ENCODE peak calls at places on chromosome 7, in nine cellular contexts. S is fibroblast of mammary gland, F is prostate gland, G is cardiac muscle cell, T is heart right ventricle, X is AG10803, O is ovary, W is fibroblast of the aortic adventitia, B is IMR-90. I is an unnamed sample.

GRCh38 chr7:121313793-121314676 is 14.8 kb upstream of the WNT16 start:
- DNase-seq in G (peak), T (no peak), W (peak), X (peak), S (peak), O (no peak), F (no peak), B (no peak), I (no peak)

GRCh38 chr7:88243345-88243909 is 23.6 kb upstream of the SRI start:
- DNase-seq in O (no peak), X (peak), S (peak), G (peak), T (no peak), F (peak), B (peak), W (peak), I (peak)

GRCh38 chr7:135845415-135846075 is 96.9 kb upstream of the FAM180A start:
- DNase-seq in W (no peak), B (no peak), X (peak), F (no peak), S (no peak), T (no peak), O (no peak), G (no peak), I (peak)

GRCh38 chr7:54987772-54988171 is 31.0 kb upstream of the EGFR start:
- DNase-seq in W (no peak), T (no peak), G (no peak), B (no peak), O (no peak), F (no peak), X (no peak), S (no peak), I (no peak)

GRCh38 chr7:144723311-144723710 is 112.5 kb downstream of the TPK1 start:
- DNase-seq in S (no peak), X (no peak), W (no peak), B (no peak), G (no peak), F (no peak), O (no peak), T (no peak), I (no peak)

GRCh38 chr7:29955075-29955792 is 34.4 kb downstream of the SCRN1 start:
- DNase-seq in B (no peak), W (no peak), T (no peak), G (no peak), X (no peak), S (no peak), O (no peak), F (no peak), I (no peak)

GRCh38 chr7:92586403-92586802 is 3.8 kb downstream of the FAM133B start:
- DNase-seq in S (peak), W (peak), G (peak), F (no peak), B (peak), X (peak), O (no peak), T (no peak), I (peak)

GRCh38 chr7:94087664-94088352 is 83.7 kb upstream of the BET1 start:
- DNase-seq in W (peak), X (peak), O (peak), S (peak), B (peak), F (peak), G (peak), T (no peak), I (peak)

GRCh38 chr7:110084177-110084807 is 1006.6 kb upstream of the LRRN3 start:
- DNase-seq in W (no peak), T (no peak), S (no peak), O (no peak), X (no peak), G (no peak), F (no peak), B (peak), I (no peak)

GRCh38 chr7:127870231-127870907 is 160.9 kb downstream of the LRRC4 start:
- DNase-seq in G (no peak), B (no peak), O (no peak), F (no peak), X (no peak), T (no peak), W (no peak), S (no peak), I (peak)

GRCh38 chr7:105990726-105991465 is 27.8 kb downstream of the CDHR3 start:
- DNase-seq in X (peak), B (no peak), F (no peak), S (peak), G (peak), W (peak), O (peak), T (no peak), I (no peak)

GRCh38 chr7:131105803-131106680 is 221.6 kb upstream of the MKLN1 start:
- DNase-seq in F (peak), S (peak), O (peak), T (peak), X (peak), W (peak), G (peak), B (peak), I (peak)

GRCh38 chr7:73342645-73343044 is 14.7 kb downstream of the FKBP6 start:
- DNase-seq in O (no peak), B (peak), F (no peak), S (peak), W (peak), G (peak), T (no peak), X (peak), I (peak)

GRCh38 chr7:69861233-69861632 is 263.0 kb downstream of the AUTS2 start:
- DNase-seq in T (no peak), G (no peak), B (no peak), X (no peak), S (no peak), O (no peak), F (peak), W (no peak), I (no peak)

GRCh38 chr7:89049043-89049442 is 253.5 kb upstream of the TEX47 start:
- DNase-seq in W (no peak), S (no peak), X (no peak), O (no peak), T (no peak), F (no peak), G (no peak), B (no peak), I (no peak)

GRCh38 chr7:42883950-42884349 is 27.9 kb downstream of the C7orf25 start:
- DNase-seq in W (no peak), G (peak), T (peak), X (no peak), O (no peak), F (peak), B (peak), S (peak), I (peak)

GRCh38 chr7:48173983-48174382 is 2.7 kb downstream of the ABCA13 start:
- DNase-seq in T (no peak), G (no peak), X (peak), W (peak), O (no peak), S (peak), F (no peak), B (peak), I (peak)

GRCh38 chr7:81268551-81268950 is 349.7 kb upstream of the SEMA3C start:
- DNase-seq in T (no peak), G (peak), W (peak), F (no peak), S (peak), O (no peak), X (peak), B (peak), I (no peak)

GRCh38 chr7:90520484-90520883 is 51.0 kb downstream of the PTTG1IP2 start:
- DNase-seq in W (peak), X (peak), S (peak), T (no peak), F (no peak), B (peak), G (peak), O (no peak), I (peak)

GRCh38 chr7:51611937-51612336 is 295.3 kb upstream of the COBL start:
- DNase-seq in O (no peak), F (no peak), W (no peak), B (no peak), S (no peak), T (no peak), X (no peak), G (no peak), I (no peak)

GRCh38 chr7:157686285-157686894 is 349.6 kb downstream of the DNAJB6 start:
- DNase-seq in S (no peak), T (no peak), O (no peak), F (no peak), X (no peak), G (no peak), B (no peak), W (no peak), I (no peak)

GRCh38 chr7:120163449-120163848 is 109.5 kb upstream of the KCND2 start:
- DNase-seq in W (no peak), B (no peak), T (no peak), S (no peak), F (no peak), X (no peak), G (no peak), O (no peak), I (no peak)

GRCh38 chr7:30225863-30226361 is 58.5 kb upstream of the ZNRF2 start:
- DNase-seq in T (peak), S (peak), X (peak), W (peak), B (peak), F (peak), O (peak), G (peak), I (peak)

GRCh38 chr7:111006691-111007090 is 84.2 kb upstream of the LRRN3 start:
- DNase-seq in O (no peak), T (no peak), W (peak), S (no peak), B (peak), F (no peak), G (no peak), X (peak), I (no peak)

GRCh38 chr7:93992423-93993110 is 11.6 kb downstream of the BET1 start:
- DNase-seq in S (no peak), F (no peak), G (no peak), X (no peak), B (no peak), T (no peak), O (no peak), W (no peak), I (peak)

GRCh38 chr7:17105701-17106100 is 192.8 kb upstream of the AHR start:
- DNase-seq in T (no peak), B (peak), W (peak), G (no peak), S (peak), X (no peak), F (no peak), O (no peak), I (no peak)

GRCh38 chr7:19900118-19900517 is 126.7 kb upstream of the TMEM196 start:
- DNase-seq in O (no peak), W (no peak), S (peak), X (no peak), B (no peak), T (no peak), G (no peak), F (no peak), I (no peak)

GRCh38 chr7:38584443-38585210 is 46.5 kb downstream of the AMPH start:
- DNase-seq in W (peak), B (peak), S (peak), X (peak), O (no peak), T (no peak), F (no peak), G (peak), I (no peak)

GRCh38 chr7:123624527-123625183 is 23.0 kb downstream of the ASB15 start:
- DNase-seq in T (peak), F (no peak), X (peak), B (peak), S (peak), O (peak), W (no peak), G (peak), I (peak)

GRCh38 chr7:99209781-99210180 is 1.9 kb upstream of the KPNA7 start:
- DNase-seq in W (peak), O (no peak), T (no peak), F (no peak), G (no peak), X (no peak), B (no peak), S (no peak), I (no peak)

GRCh38 chr7:3063016-3063753 is 19.5 kb upstream of the CARD11 start:
- DNase-seq in X (no peak), S (no peak), W (no peak), T (no peak), O (no peak), F (no peak), B (no peak), G (no peak), I (no peak)

GRCh38 chr7:30924624-30925023 is 13.0 kb downstream of the AQP1 start:
- DNase-seq in O (peak), G (no peak), W (no peak), S (no peak), F (no peak), T (no peak), X (no peak), B (no peak), I (no peak)

GRCh38 chr7:50921114-50921513 is 138.4 kb upstream of the GRB10 start:
- DNase-seq in F (no peak), O (no peak), B (no peak), T (no peak), G (no peak), W (no peak), X (no peak), S (no peak), I (peak)

GRCh38 chr7:89648509-89648908 is 505.8 kb upstream of the STEAP1 start:
- DNase-seq in B (no peak), X (no peak), F (no peak), W (no peak), T (no peak), O (no peak), S (no peak), G (no peak), I (no peak)

GRCh38 chr7:40977533-40977932 is 725.4 kb downstream of the INHBA start:
- DNase-seq in B (no peak), X (no peak), T (no peak), F (peak), O (no peak), S (no peak), W (no peak), G (no peak), I (no peak)

GRCh38 chr7:137169282-137169698 is 174.2 kb downstream of the PTN start:
- DNase-seq in T (peak), O (peak), G (peak), F (peak), W (peak), X (peak), B (peak), S (peak), I (peak)

GRCh38 chr7:726084-726853 is at the start of gene DNAAF5:
- DNase-seq in F (peak), X (peak), G (peak), S (peak), O (peak), B (peak), W (peak), T (peak), I (peak)

GRCh38 chr7:36045275-36045674 is 107.8 kb upstream of the EEPD1 start:
- DNase-seq in O (no peak), F (no peak), G (peak), S (peak), T (no peak), W (peak), X (peak), B (peak), I (no peak)

DNA sequence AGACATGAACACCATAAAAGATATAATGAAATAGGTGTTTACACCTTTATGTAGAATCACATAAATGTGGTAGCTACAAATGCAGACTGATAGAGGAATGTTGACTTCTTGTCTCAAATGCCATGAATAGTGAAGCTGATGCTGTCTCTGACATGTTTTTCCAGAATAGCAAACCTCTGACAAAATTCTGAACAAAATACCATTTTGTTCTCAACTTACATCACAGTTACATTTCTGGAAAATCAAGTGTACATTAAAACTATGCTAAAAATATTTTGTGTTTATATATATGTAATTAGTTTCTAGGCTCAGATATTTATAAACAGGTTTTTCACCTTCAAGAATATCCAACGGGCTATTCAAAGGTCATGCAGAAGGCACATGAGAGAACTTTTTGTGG is 16.8 kb upstream of the PTPN12 start:
- DNase-seq in G (no peak), B (no peak), X (no peak), T (no peak), F (no peak), W (no peak), S (no peak), O (no peak), I (no peak)
- TF ChIP-seq CTCF in G (no peak), B (no peak), X (no peak), T (no peak), F (no peak), W (no peak), S (no peak), O (no peak), I (no peak)

GRCh38 chr7:132783824-132784223 is 207.6 kb upstream of the PLXNA4 start:
- DNase-seq in S (peak), T (no peak), F (no peak), W (peak), O (no peak), G (peak), B (peak), X (peak), I (peak)

GRCh38 chr7:132780822-132781221 is 204.6 kb upstream of the PLXNA4 start:
- DNase-seq in T (no peak), W (no peak), G (no peak), O (no peak), B (no peak), X (no peak), F (no peak), S (no peak), I (no peak)

GRCh38 chr7:132785861-132786260 is 209.6 kb upstream of the PLXNA4 start:
- DNase-seq in B (no peak), G (no peak), S (no peak), X (no peak), T (no peak), F (no peak), O (no peak), W (no peak), I (no peak)

GRCh38 chr7:132784406-132784805 is 208.1 kb upstream of the PLXNA4 start:
- DNase-seq in O (no peak), X (no peak), B (no peak), W (no peak), S (no peak), G (no peak), F (no peak), T (no peak), I (no peak)

DNA sequence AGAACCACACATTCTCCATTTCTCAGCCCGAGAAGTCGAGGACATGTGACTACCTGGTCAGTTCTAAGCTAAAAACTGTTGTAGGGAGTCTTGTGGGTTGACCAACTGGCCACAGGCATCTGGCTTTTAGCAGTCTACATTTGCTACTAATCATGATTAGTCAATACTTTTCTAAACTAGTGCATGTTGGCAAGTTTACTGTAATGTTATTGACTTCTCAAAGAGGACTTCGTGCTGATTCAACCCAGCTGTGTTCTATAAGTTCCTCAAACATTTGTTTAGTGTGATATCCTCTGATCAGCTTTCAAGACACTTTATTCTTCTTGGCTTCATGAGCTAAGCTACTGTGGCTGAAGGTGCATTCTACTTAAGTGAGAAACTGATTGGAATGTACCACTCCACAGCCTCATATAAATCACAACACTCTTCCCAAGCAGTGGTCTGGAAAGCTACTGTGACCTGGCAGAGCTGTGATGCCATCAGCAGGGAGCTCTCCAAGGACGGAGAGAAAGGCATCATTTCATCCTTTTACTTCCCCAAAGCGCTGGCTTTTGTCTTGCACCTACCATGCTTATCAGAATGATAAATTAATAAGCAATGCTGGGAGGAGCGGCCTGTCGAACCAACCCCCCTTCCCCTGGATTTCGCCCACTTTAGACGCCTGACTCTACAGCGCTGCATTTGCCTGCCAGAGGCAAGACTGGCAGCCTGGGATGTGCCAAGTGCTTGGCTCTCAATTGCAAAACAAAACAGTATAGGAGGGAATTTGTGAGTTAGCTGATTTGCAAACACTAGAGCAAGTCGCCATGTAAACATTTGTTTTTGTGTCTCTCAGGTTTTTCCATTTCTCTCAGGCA is 206.7 kb upstream of the PLXNA4 start:
- DNase-seq in F (no peak), B (peak), G (peak), T (no peak), W (peak), O (no peak), S (peak), X (peak), I (no peak)
- H3K4me3 ChIP-seq in F (no peak), B (no peak), G (no peak), T (no peak), W (no peak), O (no peak), S (no peak), X (no peak), I (no peak)

GRCh38 chr7:101216860-101217387 is 457 bp downstream of the PLOD3 start:
- DNase-seq in B (no peak), O (no peak), F (no peak), S (no peak), T (no peak), X (no peak), W (peak), G (no peak), I (no peak)
- TF ChIP-seq CTCF in B (no peak), O (no peak), F (no peak), S (no peak), T (no peak), X (peak), W (no peak), G (peak), I (no peak)

DNA sequence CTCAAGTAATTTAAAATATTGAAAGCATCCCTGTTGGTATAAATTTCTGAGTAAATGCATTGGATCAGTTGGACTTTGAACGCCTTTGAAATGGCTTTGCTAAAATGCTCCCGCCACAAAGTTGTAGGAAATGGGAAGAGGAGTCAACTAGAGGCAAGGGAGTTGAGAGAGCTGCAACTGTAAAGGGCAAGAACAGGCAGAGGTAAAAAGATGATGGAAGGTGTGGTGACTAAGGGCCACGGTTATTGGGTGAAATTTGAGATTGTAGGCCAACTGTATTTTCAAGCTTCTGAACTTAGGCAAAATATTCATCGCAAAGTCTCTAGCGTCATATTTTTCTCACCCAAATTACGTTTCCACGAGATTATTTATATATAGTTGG is 595 bp upstream of the SUMF2 start:
- DNase-seq in T (no peak), B (no peak), F (no peak), O (no peak), G (no peak), S (no peak), X (no peak), W (no peak), I (no peak)
- H3K4me3 ChIP-seq in T (peak), B (no peak), F (peak), O (peak), G (peak), S (no peak), X (no peak), W (no peak), I (no peak)

I was measured in epithelial cell of esophagus.